ENCODE peak calls at places on chromosome 7, in eight cellular contexts. K is AG08396, L is amniotic stem cell, O is sciatic nerve, E is mesenchymal stem cell, R is hippocampal formation, U is substantia nigra, N is pons. P is an unnamed sample.

GRCh38 chr7:128791121-128791967 is 424 bp upstream of the CCDC136 start:
- DNase-seq in K (peak), L (peak), O (peak), E (peak), R (no peak), U (peak), N (peak), P (peak)

GRCh38 chr7:158782638-158783490 is 46.4 kb downstream of the ESYT2 start:
- DNase-seq in K (peak), L (no peak), O (no peak), E (peak), R (no peak), U (no peak), N (no peak), P (no peak)

GRCh38 chr7:82167568-82168314 is 275.8 kb downstream of the CACNA2D1 start:
- DNase-seq in K (no peak), L (no peak), O (no peak), E (no peak), R (no peak), U (no peak), N (no peak), P (no peak)

GRCh38 chr7:103657474-103657894 is 211.5 kb upstream of the SLC26A5 start:
- DNase-seq in K (no peak), L (no peak), O (no peak), E (no peak), R (no peak), U (no peak), N (no peak), P (no peak)

GRCh38 chr7:33905389-33906032 is at the start of gene BMPER:
- DNase-seq in K (peak), L (no peak), O (peak), E (peak), R (peak), U (no peak), N (no peak), P (peak)

GRCh38 chr7:158409816-158410330 is 177.8 kb downstream of the PTPRN2 start:
- DNase-seq in K (no peak), L (no peak), O (peak), E (no peak), R (no peak), U (no peak), N (no peak), P (peak)

GRCh38 chr7:159091480-159092475 is 52.9 kb downstream of the VIPR2 start:
- DNase-seq in K (no peak), L (no peak), O (no peak), E (no peak), R (no peak), U (no peak), N (no peak), P (peak)

GRCh38 chr7:142371586-142372377 is 113.9 kb upstream of the PRSS58 start:
- DNase-seq in K (no peak), L (no peak), O (no peak), E (no peak), R (no peak), U (no peak), N (no peak), P (no peak)

GRCh38 chr7:1569016-1569415 is 816 bp downstream of the PSMG3 start:
- DNase-seq in K (no peak), L (no peak), O (no peak), E (peak), R (no peak), U (no peak), N (no peak), P (no peak)

GRCh38 chr7:1081931-1082401 is 5.9 kb upstream of the GPER1 start:
- DNase-seq in K (no peak), L (no peak), O (no peak), E (peak), R (no peak), U (no peak), N (no peak), P (no peak)

GRCh38 chr7:4014649-4015048 is 667.4 kb upstream of the FOXK1 start:
- DNase-seq in K (no peak), L (no peak), O (no peak), E (no peak), R (no peak), U (no peak), N (no peak), P (no peak)

GRCh38 chr7:103348452-103348851 is 1.0 kb downstream of the PSMC2 start:
- DNase-seq in K (no peak), L (no peak), O (no peak), E (no peak), R (no peak), U (no peak), N (no peak), P (no peak)

GRCh38 chr7:24143547-24143946 is 140.4 kb upstream of the NPY start:
- DNase-seq in K (no peak), L (no peak), O (no peak), E (no peak), R (no peak), U (no peak), N (no peak), P (no peak)

GRCh38 chr7:24419527-24419926 is 135.5 kb downstream of the NPY start:
- DNase-seq in K (no peak), L (no peak), O (no peak), E (no peak), R (no peak), U (no peak), N (no peak), P (no peak)

GRCh38 chr7:156654511-156655231 is 14.1 kb downstream of the RNF32 start:
- DNase-seq in K (no peak), L (no peak), O (no peak), E (no peak), R (no peak), U (no peak), N (no peak), P (no peak)

GRCh38 chr7:132045481-132045980 is 489.1 kb upstream of the PODXL start:
- DNase-seq in K (no peak), L (no peak), O (no peak), E (no peak), R (no peak), U (no peak), N (no peak), P (no peak)

GRCh38 chr7:96991850-96992623 is 13.3 kb upstream of the DLX6 start:
- DNase-seq in K (no peak), L (no peak), O (no peak), E (no peak), R (no peak), U (no peak), N (no peak), P (no peak)

GRCh38 chr7:74292757-74293576 is 3.8 kb downstream of the CLIP2 start:
- DNase-seq in K (no peak), L (no peak), O (no peak), E (no peak), R (no peak), U (no peak), N (no peak), P (no peak)

GRCh38 chr7:120857558-120858298 is at the start of gene TSPAN12:
- DNase-seq in K (peak), L (peak), O (peak), E (peak), R (peak), U (peak), N (peak), P (peak)

GRCh38 chr7:36261019-36261754 is 108.1 kb downstream of the EEPD1 start:
- DNase-seq in K (no peak), L (no peak), O (no peak), E (peak), R (no peak), U (no peak), N (no peak), P (no peak)

GRCh38 chr7:149279111-149279743 is 17.2 kb downstream of the ZNF783 start:
- DNase-seq in K (no peak), L (no peak), O (no peak), E (no peak), R (no peak), U (no peak), N (no peak), P (no peak)

GRCh38 chr7:117350027-117350426 is 27.2 kb upstream of the WNT2 start:
- DNase-seq in K (no peak), L (no peak), O (no peak), E (no peak), R (peak), U (peak), N (peak), P (no peak)

GRCh38 chr7:135659159-135659837 is 3.0 kb upstream of the STMP1 start:
- DNase-seq in K (no peak), L (no peak), O (no peak), E (peak), R (no peak), U (no peak), N (no peak), P (no peak)

GRCh38 chr7:106793015-106793651 is 71.9 kb upstream of the PIK3CG start:
- DNase-seq in K (no peak), L (no peak), O (no peak), E (peak), R (no peak), U (no peak), N (no peak), P (no peak)

GRCh38 chr7:11807000-11807399 is 25.0 kb downstream of the THSD7A start:
- DNase-seq in K (no peak), L (no peak), O (no peak), E (no peak), R (no peak), U (no peak), N (no peak), P (no peak)

GRCh38 chr7:25553580-25554274 is 325.4 kb upstream of the NPVF start:
- DNase-seq in K (no peak), L (no peak), O (no peak), E (no peak), R (no peak), U (no peak), N (no peak), P (no peak)

GRCh38 chr7:36300696-36301350 is 88.8 kb upstream of the ANLN start:
- DNase-seq in K (no peak), L (no peak), O (no peak), E (no peak), R (no peak), U (no peak), N (no peak), P (peak)

GRCh38 chr7:6444516-6445269 is 3.1 kb downstream of the DAGLB start:
- DNase-seq in K (no peak), L (no peak), O (no peak), E (peak), R (no peak), U (no peak), N (no peak), P (no peak)

GRCh38 chr7:2698581-2699288 is 10.7 kb downstream of the AMZ1 start:
- DNase-seq in K (no peak), L (no peak), O (no peak), E (no peak), R (no peak), U (no peak), N (no peak), P (no peak)

GRCh38 chr7:121428857-121429489 is 32.9 kb upstream of the FAM3C start:
- DNase-seq in K (no peak), L (no peak), O (no peak), E (peak), R (no peak), U (no peak), N (no peak), P (no peak)

P was measured in upper lobe of right lung.